ENCODE peak calls at places on chromosome X, in seven cellular contexts. A is NCI-H1092 treated with DMSO at 0.1 percent for 48 hours; C is COR-L47; K is stimulated activated CD4-positive, alpha-beta T cell treated with anti-CD3 and anti-CD28 coated beads, Interleukin-1b, Interleukin-23, amount 100 ng/mL, for 48 hours; M is sigmoid colon; N is left cardiac atrium; D is activated CD8-positive, alpha-beta T cell treated with anti-CD3 and anti-CD28 coated beads for 36 hours. W is an unnamed sample.

GRCh38 chrX:100648601-100649417 is 4.8 kb downstream of the SRPX2 start:
- DNase-seq in A (no peak), C (no peak), D (no peak), N (peak), M (no peak), K (no peak), W (no peak)

GRCh38 chrX:149950681-149951080 is 12.4 kb upstream of the EOLA2 start:
- DNase-seq in K (no peak), A (peak), C (no peak), N (no peak), M (no peak), D (peak), W (no peak)

GRCh38 chrX:9517062-9517461 is 52.2 kb downstream of the TBL1X start:
- DNase-seq in A (no peak), C (no peak), D (no peak), K (no peak), N (no peak), M (no peak), W (no peak)

GRCh38 chrX:147803948-147804347 is 107.8 kb upstream of the FMR1 start:
- DNase-seq in C (no peak), K (no peak), N (no peak), M (no peak), D (peak), A (peak), W (no peak)

GRCh38 chrX:88437563-88437962 is 309.5 kb upstream of the CPXCR1 start:
- DNase-seq in N (no peak), A (no peak), M (no peak), K (no peak), C (no peak), D (no peak), W (no peak)

GRCh38 chrX:18664947-18665346 is 7.0 kb downstream of the RS1 start:
- DNase-seq in N (no peak), C (no peak), K (no peak), D (no peak), M (no peak), A (no peak), W (no peak)

GRCh38 chrX:37755073-37755472 is 24.8 kb upstream of the CYBB start:
- DNase-seq in D (peak), K (no peak), N (no peak), M (no peak), A (no peak), C (no peak), W (no peak)

GRCh38 chrX:51922561-51922960 is 29.1 kb downstream of the MAGED1 start:
- DNase-seq in D (no peak), M (no peak), K (no peak), C (no peak), A (no peak), N (no peak), W (no peak)

GRCh38 chrX:150084474-150085229 is 146.4 kb upstream of the EOLA2 start:
- DNase-seq in N (no peak), C (no peak), M (no peak), K (no peak), A (no peak), D (no peak), W (no peak)

GRCh38 chrX:55546956-55547355 is 57.3 kb upstream of the USP51 start:
- DNase-seq in C (no peak), K (no peak), M (no peak), A (no peak), N (no peak), D (no peak), W (no peak)

GRCh38 chrX:47815901-47816845 is 20.5 kb upstream of the ZNF81 start:
- DNase-seq in A (no peak), M (no peak), C (no peak), K (no peak), N (no peak), D (no peak), W (no peak)

GRCh38 chrX:92232182-92232581 is 453.0 kb downstream of the PCDH11X start:
- DNase-seq in A (no peak), D (no peak), N (no peak), M (no peak), K (no peak), C (no peak), W (no peak)

GRCh38 chrX:131801066-131801465 is 222.0 kb upstream of the STK26 start:
- DNase-seq in D (no peak), M (no peak), C (no peak), A (no peak), K (no peak), N (no peak), W (no peak)

GRCh38 chrX:38212246-38212645 is 8.4 kb downstream of the SRPX start:
- DNase-seq in C (no peak), K (no peak), N (no peak), D (no peak), A (no peak), M (no peak), W (no peak)

GRCh38 chrX:148380614-148381561 is 119.5 kb upstream of the AFF2 start:
- DNase-seq in K (peak), A (no peak), D (peak), C (no peak), N (no peak), M (no peak), W (no peak)